ENCODE peak calls at places on chromosomes 5 and 9, in five cellular contexts. One of them, this sample, is unnamed.

GRCh38 chr9:120892748-120893584 is 16.0 kb upstream of the PHF19 start:
- DNase-seq in ovary: no peak
- DNase-seq in GM23338: no peak
- DNase-seq in OCI-LY7: peak
- DNase-seq in colonic mucosa: no peak
- DNase-seq in this sample: peak

GRCh38 chr9:96758845-96759673 is 18.8 kb downstream of the ZNF510 start:
- DNase-seq in ovary: no peak
- DNase-seq in GM23338: peak
- DNase-seq in OCI-LY7: no peak
- DNase-seq in colonic mucosa: no peak
- DNase-seq in this sample: no peak

GRCh38 chr9:133852476-133852875 is 114.3 kb upstream of the SARDH start:
- DNase-seq in ovary: no peak
- DNase-seq in GM23338: no peak
- DNase-seq in OCI-LY7: no peak
- DNase-seq in colonic mucosa: no peak
- DNase-seq in this sample: no peak

GRCh38 chr5:38738898-38739743 is 106.7 kb upstream of the OSMR start:
- DNase-seq in ovary: no peak
- DNase-seq in GM23338: no peak
- DNase-seq in OCI-LY7: no peak
- DNase-seq in colonic mucosa: no peak
- DNase-seq in this sample: peak

GRCh38 chr9:6930827-6931226 is 173.1 kb downstream of the KDM4C start:
- DNase-seq in ovary: no peak
- DNase-seq in GM23338: no peak
- DNase-seq in OCI-LY7: no peak
- DNase-seq in colonic mucosa: no peak
- DNase-seq in this sample: no peak

GRCh38 chr5:155019601-155020226 is 6.2 kb downstream of the KIF4B start:
- DNase-seq in ovary: no peak
- DNase-seq in GM23338: peak
- DNase-seq in OCI-LY7: no peak
- DNase-seq in colonic mucosa: no peak
- DNase-seq in this sample: no peak

GRCh38 chr5:175809531-175810121 is 61.8 kb upstream of the CPLX2 start:
- DNase-seq in ovary: no peak
- DNase-seq in GM23338: peak
- DNase-seq in OCI-LY7: no peak
- DNase-seq in colonic mucosa: no peak
- DNase-seq in this sample: peak

GRCh38 chr9:132986586-132986985 is 8.1 kb downstream of the GFI1B start:
- DNase-seq in ovary: no peak
- DNase-seq in GM23338: no peak
- DNase-seq in OCI-LY7: no peak
- DNase-seq in colonic mucosa: no peak
- DNase-seq in this sample: no peak

GRCh38 chr5:23717486-23717885 is 210.1 kb downstream of the PRDM9 start:
- DNase-seq in ovary: no peak
- DNase-seq in GM23338: no peak
- DNase-seq in OCI-LY7: no peak
- DNase-seq in colonic mucosa: no peak
- DNase-seq in this sample: no peak

GRCh38 chr9:136926154-136926704 is 18.3 kb downstream of the FBXW5 start:
- DNase-seq in ovary: no peak
- DNase-seq in GM23338: no peak
- DNase-seq in OCI-LY7: no peak
- DNase-seq in colonic mucosa: no peak
- DNase-seq in this sample: no peak

GRCh38 chr9:90245661-90246060 is 397.0 kb downstream of the DIRAS2 start:
- DNase-seq in ovary: no peak
- DNase-seq in GM23338: no peak
- DNase-seq in OCI-LY7: no peak
- DNase-seq in colonic mucosa: no peak
- DNase-seq in this sample: no peak

GRCh38 chr9:128836509-128837145 is 7.0 kb upstream of the SPOUT1 start:
- DNase-seq in ovary: no peak
- DNase-seq in GM23338: no peak
- DNase-seq in OCI-LY7: no peak
- DNase-seq in colonic mucosa: no peak
- DNase-seq in this sample: no peak

GRCh38 chr9:76642701-76643209 is 121.5 kb upstream of the PCA3 start:
- DNase-seq in ovary: no peak
- DNase-seq in GM23338: no peak
- DNase-seq in OCI-LY7: no peak
- DNase-seq in colonic mucosa: no peak
- DNase-seq in this sample: no peak

GRCh38 chr5:90632799-90633198 is 74.2 kb downstream of the ADGRV1 start:
- DNase-seq in ovary: no peak
- DNase-seq in GM23338: peak
- DNase-seq in OCI-LY7: no peak
- DNase-seq in colonic mucosa: no peak
- DNase-seq in this sample: no peak

GRCh38 chr9:36765077-36765390 is 192.3 kb downstream of the MELK start:
- DNase-seq in ovary: no peak
- DNase-seq in GM23338: no peak
- DNase-seq in OCI-LY7: no peak
- DNase-seq in colonic mucosa: no peak
- DNase-seq in this sample: no peak

GRCh38 chr9:97059661-97060060 is 20.7 kb upstream of the CTSV start:
- DNase-seq in ovary: no peak
- DNase-seq in GM23338: no peak
- DNase-seq in OCI-LY7: no peak
- DNase-seq in colonic mucosa: no peak
- DNase-seq in this sample: peak

GRCh38 chr5:169728-170094 is 21.6 kb upstream of the LRRC14B start:
- DNase-seq in ovary: no peak
- DNase-seq in GM23338: no peak
- DNase-seq in OCI-LY7: no peak
- DNase-seq in colonic mucosa: no peak
- DNase-seq in this sample: no peak

GRCh38 chr5:177133845-177134652 is 476 bp downstream of the NSD1 start:
- DNase-seq in ovary: peak
- DNase-seq in GM23338: peak
- DNase-seq in OCI-LY7: peak
- DNase-seq in colonic mucosa: peak
- DNase-seq in this sample: peak

GRCh38 chr5:140840978-140841962 is at the start of gene PCDHA8:
- DNase-seq in ovary: no peak
- DNase-seq in GM23338: peak
- DNase-seq in OCI-LY7: peak
- DNase-seq in colonic mucosa: no peak
- DNase-seq in this sample: peak

GRCh38 chr9:94806307-94806893 is 79.9 kb downstream of the AOPEP start:
- DNase-seq in ovary: no peak
- DNase-seq in GM23338: no peak
- DNase-seq in OCI-LY7: no peak
- DNase-seq in colonic mucosa: no peak
- DNase-seq in this sample: peak

GRCh38 chr5:89729623-89730390 is 679.7 kb downstream of the CETN3 start:
- DNase-seq in ovary: no peak
- DNase-seq in GM23338: no peak
- DNase-seq in OCI-LY7: no peak
- DNase-seq in colonic mucosa: no peak
- DNase-seq in this sample: peak

GRCh38 chr9:17776735-17777134 is 197.9 kb downstream of the SH3GL2 start:
- DNase-seq in ovary: no peak
- DNase-seq in GM23338: no peak
- DNase-seq in OCI-LY7: no peak
- DNase-seq in colonic mucosa: no peak
- DNase-seq in this sample: no peak

GRCh38 chr5:143322178-143322577 is 81.3 kb downstream of the NR3C1 start:
- DNase-seq in ovary: no peak
- DNase-seq in GM23338: no peak
- DNase-seq in OCI-LY7: no peak
- DNase-seq in colonic mucosa: no peak
- DNase-seq in this sample: no peak
- H3K27ac ChIP-seq in ovary: no peak
- H3K27ac ChIP-seq in GM23338: no peak
- H3K27ac ChIP-seq in OCI-LY7: no peak
- H3K27ac ChIP-seq in colonic mucosa: no peak
- H3K27ac ChIP-seq in this sample: no peak

GRCh38 chr9:63859475-63860215 is 1425.4 kb downstream of the FOXD4L5 start:
- DNase-seq in ovary: peak
- DNase-seq in GM23338: no peak
- DNase-seq in OCI-LY7: no peak
- DNase-seq in colonic mucosa: peak
- DNase-seq in this sample: no peak
- TF ChIP-seq CTCF in ovary: no peak
- TF ChIP-seq CTCF in GM23338: no peak
- TF ChIP-seq CTCF in OCI-LY7: no peak
- TF ChIP-seq CTCF in colonic mucosa: no peak
- TF ChIP-seq CTCF in this sample: no peak

GRCh38 chr9:99905833-99906402 is 536 bp upstream of the STX17 start:
- DNase-seq in ovary: no peak
- DNase-seq in GM23338: no peak
- DNase-seq in OCI-LY7: peak
- DNase-seq in colonic mucosa: peak
- DNase-seq in this sample: peak
- H3K27ac ChIP-seq in ovary: peak
- H3K27ac ChIP-seq in GM23338: no peak
- H3K27ac ChIP-seq in OCI-LY7: no peak
- H3K27ac ChIP-seq in colonic mucosa: peak
- H3K27ac ChIP-seq in this sample: peak

GRCh38 chr5:6584727-6585126 is 48.1 kb downstream of the NSUN2 start:
- DNase-seq in ovary: no peak
- DNase-seq in GM23338: no peak
- DNase-seq in OCI-LY7: no peak
- DNase-seq in colonic mucosa: no peak
- DNase-seq in this sample: no peak
- TF ChIP-seq CTCF in ovary: no peak
- TF ChIP-seq CTCF in GM23338: no peak
- TF ChIP-seq CTCF in OCI-LY7: no peak
- TF ChIP-seq CTCF in colonic mucosa: no peak
- TF ChIP-seq CTCF in this sample: no peak

GRCh38 chr9:88998506-88998905 is 7.2 kb downstream of the S1PR3 start:
- DNase-seq in ovary: no peak
- DNase-seq in GM23338: no peak
- DNase-seq in OCI-LY7: no peak
- DNase-seq in colonic mucosa: no peak
- DNase-seq in this sample: no peak
- H3K27ac ChIP-seq in ovary: no peak
- H3K27ac ChIP-seq in GM23338: no peak
- H3K27ac ChIP-seq in OCI-LY7: no peak
- H3K27ac ChIP-seq in colonic mucosa: no peak
- H3K27ac ChIP-seq in this sample: no peak

GRCh38 chr5:139649082-139649991 is 1.2 kb downstream of the CXXC5 start:
- DNase-seq in ovary: no peak
- DNase-seq in GM23338: peak
- DNase-seq in OCI-LY7: peak
- DNase-seq in colonic mucosa: no peak
- DNase-seq in this sample: no peak
- TF ChIP-seq CTCF in ovary: no peak
- TF ChIP-seq CTCF in GM23338: peak
- TF ChIP-seq CTCF in OCI-LY7: peak
- TF ChIP-seq CTCF in colonic mucosa: no peak
- TF ChIP-seq CTCF in this sample: no peak

GRCh38 chr9:23771746-23772145 is 54.3 kb downstream of the ELAVL2 start:
- DNase-seq in ovary: no peak
- DNase-seq in GM23338: no peak
- DNase-seq in OCI-LY7: no peak
- DNase-seq in colonic mucosa: no peak
- DNase-seq in this sample: peak
- H3K27ac ChIP-seq in ovary: no peak
- H3K27ac ChIP-seq in GM23338: no peak
- H3K27ac ChIP-seq in OCI-LY7: no peak
- H3K27ac ChIP-seq in colonic mucosa: no peak
- H3K27ac ChIP-seq in this sample: no peak

GRCh38 chr9:92438900-92439526 is 14.7 kb upstream of the OMD start:
- DNase-seq in ovary: no peak
- DNase-seq in GM23338: no peak
- DNase-seq in OCI-LY7: peak
- DNase-seq in colonic mucosa: no peak
- DNase-seq in this sample: peak
- TF ChIP-seq CTCF in ovary: no peak
- TF ChIP-seq CTCF in GM23338: no peak
- TF ChIP-seq CTCF in OCI-LY7: peak
- TF ChIP-seq CTCF in colonic mucosa: no peak
- TF ChIP-seq CTCF in this sample: peak